ENCODE peak calls at places on chromosomes 1 and 21, in eight cellular contexts. One of them, this sample, is unnamed.

GRCh38 chr1:209565759-209566678 is 17.5 kb upstream of the CAMK1G start:
- DNase-seq in RPMI7951: peak
- DNase-seq in nucleus accumbens: peak
- DNase-seq in CD4-positive, alpha-beta T cell: peak
- DNase-seq in adrenal gland: peak
- DNase-seq in kidney epithelial cell: peak
- DNase-seq in T-helper 2 cell: peak
- DNase-seq in left ventricle myocardium superior: peak
- DNase-seq in this sample: peak

GRCh38 chr1:159867322-159868064 is 5.0 kb upstream of the VSIG8 start:
- DNase-seq in RPMI7951: no peak
- DNase-seq in nucleus accumbens: no peak
- DNase-seq in CD4-positive, alpha-beta T cell: no peak
- DNase-seq in adrenal gland: peak
- DNase-seq in kidney epithelial cell: peak
- DNase-seq in T-helper 2 cell: no peak
- DNase-seq in left ventricle myocardium superior: peak
- DNase-seq in this sample: no peak

GRCh38 chr21:32329331-32329730 is 30.7 kb downstream of the MRAP start:
- DNase-seq in RPMI7951: peak
- DNase-seq in nucleus accumbens: no peak
- DNase-seq in CD4-positive, alpha-beta T cell: no peak
- DNase-seq in adrenal gland: peak
- DNase-seq in kidney epithelial cell: no peak
- DNase-seq in T-helper 2 cell: no peak
- DNase-seq in left ventricle myocardium superior: no peak
- DNase-seq in this sample: no peak

GRCh38 chr1:172343246-172344099 is 77.0 kb upstream of the C1orf105 start:
- DNase-seq in RPMI7951: peak
- DNase-seq in nucleus accumbens: no peak
- DNase-seq in CD4-positive, alpha-beta T cell: no peak
- DNase-seq in adrenal gland: no peak
- DNase-seq in kidney epithelial cell: no peak
- DNase-seq in T-helper 2 cell: no peak
- DNase-seq in left ventricle myocardium superior: no peak
- DNase-seq in this sample: no peak

GRCh38 chr1:240190881-240191385 is 99.2 kb downstream of the FMN2 start:
- DNase-seq in RPMI7951: peak
- DNase-seq in nucleus accumbens: peak
- DNase-seq in CD4-positive, alpha-beta T cell: no peak
- DNase-seq in adrenal gland: peak
- DNase-seq in kidney epithelial cell: peak
- DNase-seq in T-helper 2 cell: no peak
- DNase-seq in left ventricle myocardium superior: no peak
- DNase-seq in this sample: no peak

GRCh38 chr1:224377676-224378006 is 21.0 kb downstream of the CNIH4 start:
- DNase-seq in RPMI7951: peak
- DNase-seq in nucleus accumbens: no peak
- DNase-seq in CD4-positive, alpha-beta T cell: no peak
- DNase-seq in adrenal gland: peak
- DNase-seq in kidney epithelial cell: no peak
- DNase-seq in T-helper 2 cell: no peak
- DNase-seq in left ventricle myocardium superior: no peak
- DNase-seq in this sample: peak

GRCh38 chr1:166843769-166844596 is 4.7 kb downstream of the POGK start:
- DNase-seq in RPMI7951: no peak
- DNase-seq in nucleus accumbens: peak
- DNase-seq in CD4-positive, alpha-beta T cell: no peak
- DNase-seq in adrenal gland: no peak
- DNase-seq in kidney epithelial cell: no peak
- DNase-seq in T-helper 2 cell: no peak
- DNase-seq in left ventricle myocardium superior: no peak
- DNase-seq in this sample: no peak

GRCh38 chr1:3499611-3500010 is 45.1 kb downstream of the ARHGEF16 start:
- DNase-seq in RPMI7951: no peak
- DNase-seq in nucleus accumbens: no peak
- DNase-seq in CD4-positive, alpha-beta T cell: no peak
- DNase-seq in adrenal gland: no peak
- DNase-seq in kidney epithelial cell: no peak
- DNase-seq in T-helper 2 cell: no peak
- DNase-seq in left ventricle myocardium superior: no peak
- DNase-seq in this sample: no peak

GRCh38 chr21:16280731-16281130 is 550.9 kb downstream of the USP25 start:
- DNase-seq in RPMI7951: no peak
- DNase-seq in nucleus accumbens: no peak
- DNase-seq in CD4-positive, alpha-beta T cell: no peak
- DNase-seq in adrenal gland: no peak
- DNase-seq in kidney epithelial cell: no peak
- DNase-seq in T-helper 2 cell: no peak
- DNase-seq in left ventricle myocardium superior: no peak
- DNase-seq in this sample: no peak

GRCh38 chr1:26378088-26378878 is 5.7 kb upstream of the ZNF683 start:
- DNase-seq in RPMI7951: peak
- DNase-seq in nucleus accumbens: no peak
- DNase-seq in CD4-positive, alpha-beta T cell: peak
- DNase-seq in adrenal gland: peak
- DNase-seq in kidney epithelial cell: peak
- DNase-seq in T-helper 2 cell: peak
- DNase-seq in left ventricle myocardium superior: no peak
- DNase-seq in this sample: peak

GRCh38 chr1:11414921-11415538 is 63.9 kb upstream of the DISP3 start:
- DNase-seq in RPMI7951: no peak
- DNase-seq in nucleus accumbens: peak
- DNase-seq in CD4-positive, alpha-beta T cell: no peak
- DNase-seq in adrenal gland: no peak
- DNase-seq in kidney epithelial cell: no peak
- DNase-seq in T-helper 2 cell: no peak
- DNase-seq in left ventricle myocardium superior: no peak
- DNase-seq in this sample: no peak